ENCODE peak calls at places on chromosomes 16 and 17, in five cellular contexts. One of them, this sample, is unnamed.

GRCh38 chr17:45441536-45442310 is 9.1 kb upstream of the ARHGAP27 start:
- DNase-seq in brain pericyte: no peak
- DNase-seq in nucleus accumbens: no peak
- DNase-seq in activated CD8-positive, alpha-beta T cell treated with anti-CD3 and anti-CD28 coated beads, Interleukin-2, amount 10 ng/mL, durations not matched to agents 7 days and 5 days: no peak
- DNase-seq in stimulated activated CD4-positive, alpha-beta T cell treated with anti-CD3 and anti-CD28 coated beads, Interleukin-2, amount 100 ng/mL, for 24 hours: no peak
- DNase-seq in this sample: no peak

GRCh38 chr17:17844079-17844478 is 7.3 kb upstream of the SREBF1 start:
- DNase-seq in nucleus accumbens: no peak
- DNase-seq in stimulated activated CD4-positive, alpha-beta T cell treated with anti-CD3 and anti-CD28 coated beads, Interleukin-2, amount 100 ng/mL, for 24 hours: no peak
- DNase-seq in activated CD8-positive, alpha-beta T cell treated with anti-CD3 and anti-CD28 coated beads, Interleukin-2, amount 10 ng/mL, durations not matched to agents 7 days and 5 days: no peak
- DNase-seq in brain pericyte: no peak
- DNase-seq in this sample: no peak

GRCh38 chr17:47937915-47938314 is 3.5 kb upstream of the PNPO start:
- DNase-seq in activated CD8-positive, alpha-beta T cell treated with anti-CD3 and anti-CD28 coated beads, Interleukin-2, amount 10 ng/mL, durations not matched to agents 7 days and 5 days: no peak
- DNase-seq in brain pericyte: no peak
- DNase-seq in nucleus accumbens: no peak
- DNase-seq in stimulated activated CD4-positive, alpha-beta T cell treated with anti-CD3 and anti-CD28 coated beads, Interleukin-2, amount 100 ng/mL, for 24 hours: no peak
- DNase-seq in this sample: no peak

GRCh38 chr17:51395621-51396020 is 135.3 kb downstream of the UTP18 start:
- DNase-seq in stimulated activated CD4-positive, alpha-beta T cell treated with anti-CD3 and anti-CD28 coated beads, Interleukin-2, amount 100 ng/mL, for 24 hours: no peak
- DNase-seq in brain pericyte: no peak
- DNase-seq in nucleus accumbens: no peak
- DNase-seq in activated CD8-positive, alpha-beta T cell treated with anti-CD3 and anti-CD28 coated beads, Interleukin-2, amount 10 ng/mL, durations not matched to agents 7 days and 5 days: no peak
- DNase-seq in this sample: no peak

GRCh38 chr17:51036084-51036483 is 84.6 kb downstream of the SPAG9 start:
- DNase-seq in brain pericyte: no peak
- DNase-seq in stimulated activated CD4-positive, alpha-beta T cell treated with anti-CD3 and anti-CD28 coated beads, Interleukin-2, amount 100 ng/mL, for 24 hours: no peak
- DNase-seq in nucleus accumbens: no peak
- DNase-seq in activated CD8-positive, alpha-beta T cell treated with anti-CD3 and anti-CD28 coated beads, Interleukin-2, amount 10 ng/mL, durations not matched to agents 7 days and 5 days: no peak
- DNase-seq in this sample: no peak

GRCh38 chr17:7095642-7096041 is 15.6 kb upstream of the CLEC10A start:
- DNase-seq in brain pericyte: no peak
- DNase-seq in activated CD8-positive, alpha-beta T cell treated with anti-CD3 and anti-CD28 coated beads, Interleukin-2, amount 10 ng/mL, durations not matched to agents 7 days and 5 days: no peak
- DNase-seq in stimulated activated CD4-positive, alpha-beta T cell treated with anti-CD3 and anti-CD28 coated beads, Interleukin-2, amount 100 ng/mL, for 24 hours: no peak
- DNase-seq in nucleus accumbens: no peak
- DNase-seq in this sample: no peak

GRCh38 chr16:27220991-27221390 is 17.7 kb downstream of the KDM8 start:
- DNase-seq in activated CD8-positive, alpha-beta T cell treated with anti-CD3 and anti-CD28 coated beads, Interleukin-2, amount 10 ng/mL, durations not matched to agents 7 days and 5 days: no peak
- DNase-seq in nucleus accumbens: no peak
- DNase-seq in brain pericyte: no peak
- DNase-seq in stimulated activated CD4-positive, alpha-beta T cell treated with anti-CD3 and anti-CD28 coated beads, Interleukin-2, amount 100 ng/mL, for 24 hours: no peak
- DNase-seq in this sample: no peak

GRCh38 chr17:43171761-43172487 is 910 bp downstream of the NBR1 start:
- DNase-seq in nucleus accumbens: no peak
- DNase-seq in activated CD8-positive, alpha-beta T cell treated with anti-CD3 and anti-CD28 coated beads, Interleukin-2, amount 10 ng/mL, durations not matched to agents 7 days and 5 days: peak; percentile 32
- DNase-seq in stimulated activated CD4-positive, alpha-beta T cell treated with anti-CD3 and anti-CD28 coated beads, Interleukin-2, amount 100 ng/mL, for 24 hours: peak; percentile 6
- DNase-seq in brain pericyte: peak; percentile 43
- DNase-seq in this sample: no peak

GRCh38 chr16:66082424-66082823 is 284.1 kb upstream of the CDH5 start:
- DNase-seq in activated CD8-positive, alpha-beta T cell treated with anti-CD3 and anti-CD28 coated beads, Interleukin-2, amount 10 ng/mL, durations not matched to agents 7 days and 5 days: no peak
- DNase-seq in brain pericyte: no peak
- DNase-seq in stimulated activated CD4-positive, alpha-beta T cell treated with anti-CD3 and anti-CD28 coated beads, Interleukin-2, amount 100 ng/mL, for 24 hours: no peak
- DNase-seq in nucleus accumbens: no peak
- DNase-seq in this sample: no peak

GRCh38 chr16:31528726-31529397 is 1.2 kb downstream of the AHSP start:
- DNase-seq in brain pericyte: no peak
- DNase-seq in stimulated activated CD4-positive, alpha-beta T cell treated with anti-CD3 and anti-CD28 coated beads, Interleukin-2, amount 100 ng/mL, for 24 hours: no peak
- DNase-seq in activated CD8-positive, alpha-beta T cell treated with anti-CD3 and anti-CD28 coated beads, Interleukin-2, amount 10 ng/mL, durations not matched to agents 7 days and 5 days: no peak
- DNase-seq in nucleus accumbens: no peak
- DNase-seq in this sample: no peak

GRCh38 chr16:84530590-84530989 is 26.1 kb upstream of the MEAK7 start:
- DNase-seq in nucleus accumbens: no peak
- DNase-seq in brain pericyte: no peak
- DNase-seq in activated CD8-positive, alpha-beta T cell treated with anti-CD3 and anti-CD28 coated beads, Interleukin-2, amount 10 ng/mL, durations not matched to agents 7 days and 5 days: no peak
- DNase-seq in stimulated activated CD4-positive, alpha-beta T cell treated with anti-CD3 and anti-CD28 coated beads, Interleukin-2, amount 100 ng/mL, for 24 hours: no peak
- DNase-seq in this sample: no peak

GRCh38 chr16:17302213-17302612 is 168.5 kb downstream of the XYLT1 start:
- DNase-seq in stimulated activated CD4-positive, alpha-beta T cell treated with anti-CD3 and anti-CD28 coated beads, Interleukin-2, amount 100 ng/mL, for 24 hours: no peak
- DNase-seq in nucleus accumbens: no peak
- DNase-seq in activated CD8-positive, alpha-beta T cell treated with anti-CD3 and anti-CD28 coated beads, Interleukin-2, amount 10 ng/mL, durations not matched to agents 7 days and 5 days: peak; percentile 46
- DNase-seq in brain pericyte: no peak
- DNase-seq in this sample: no peak